ENCODE peak calls at places on chromosome 13, in four cellular contexts. One of them, this sample, is unnamed.

GRCh38 chr13:94950303-94950702 is 238.0 kb upstream of the SOX21 start:
- DNase-seq in activated CD8-positive, alpha-beta memory T cell treated with anti-CD3 and anti-CD28 coated beads for 1 hour: no peak
- DNase-seq in D721Med: no peak
- DNase-seq in left colon: no peak
- DNase-seq in this sample: peak; percentile 4

GRCh38 chr13:34416833-34417425 is 525.1 kb upstream of the NBEA start:
- DNase-seq in activated CD8-positive, alpha-beta memory T cell treated with anti-CD3 and anti-CD28 coated beads for 1 hour: no peak
- DNase-seq in D721Med: no peak
- DNase-seq in left colon: no peak
- DNase-seq in this sample: no peak

GRCh38 chr13:64529874-64530485 is 2700.2 kb downstream of the PCDH9 start:
- DNase-seq in activated CD8-positive, alpha-beta memory T cell treated with anti-CD3 and anti-CD28 coated beads for 1 hour: no peak
- DNase-seq in D721Med: no peak
- DNase-seq in left colon: no peak
- DNase-seq in this sample: no peak

GRCh38 chr13:19818223-19818842 is 35.6 kb upstream of the PSPC1 start:
- DNase-seq in activated CD8-positive, alpha-beta memory T cell treated with anti-CD3 and anti-CD28 coated beads for 1 hour: peak; percentile 1
- DNase-seq in D721Med: no peak
- DNase-seq in left colon: no peak
- DNase-seq in this sample: peak; percentile 48

GRCh38 chr13:107459430-107459829 is 755.9 kb downstream of the LIG4 start:
- DNase-seq in activated CD8-positive, alpha-beta memory T cell treated with anti-CD3 and anti-CD28 coated beads for 1 hour: no peak
- DNase-seq in D721Med: no peak
- DNase-seq in left colon: no peak
- DNase-seq in this sample: no peak

GRCh38 chr13:110298566-110299321 is 8.2 kb downstream of the COL4A1 start:
- DNase-seq in activated CD8-positive, alpha-beta memory T cell treated with anti-CD3 and anti-CD28 coated beads for 1 hour: no peak
- DNase-seq in D721Med: no peak
- DNase-seq in left colon: no peak
- DNase-seq in this sample: no peak

GRCh38 chr13:112760440-112760839 is 70.6 kb downstream of the ATP11A start:
- DNase-seq in activated CD8-positive, alpha-beta memory T cell treated with anti-CD3 and anti-CD28 coated beads for 1 hour: no peak
- DNase-seq in D721Med: no peak
- DNase-seq in left colon: no peak
- DNase-seq in this sample: peak; percentile 64

GRCh38 chr13:24272452-24273161 is 36.8 kb upstream of the C1QTNF9 start:
- DNase-seq in activated CD8-positive, alpha-beta memory T cell treated with anti-CD3 and anti-CD28 coated beads for 1 hour: no peak
- DNase-seq in D721Med: no peak
- DNase-seq in left colon: no peak
- DNase-seq in this sample: no peak

GRCh38 chr13:80462567-80462966 is 121.6 kb upstream of the SPRY2 start:
- DNase-seq in activated CD8-positive, alpha-beta memory T cell treated with anti-CD3 and anti-CD28 coated beads for 1 hour: no peak
- DNase-seq in D721Med: no peak
- DNase-seq in left colon: no peak
- DNase-seq in this sample: no peak

GRCh38 chr13:31001647-31002046 is 69.2 kb downstream of the TEX26 start:
- DNase-seq in activated CD8-positive, alpha-beta memory T cell treated with anti-CD3 and anti-CD28 coated beads for 1 hour: no peak
- DNase-seq in D721Med: no peak
- DNase-seq in left colon: no peak
- DNase-seq in this sample: no peak

GRCh38 chr13:112842343-112842856 is 126.6 kb upstream of the MCF2L start:
- DNase-seq in activated CD8-positive, alpha-beta memory T cell treated with anti-CD3 and anti-CD28 coated beads for 1 hour: no peak
- DNase-seq in D721Med: no peak
- DNase-seq in left colon: no peak
- DNase-seq in this sample: no peak

GRCh38 chr13:46672338-46673090 is 119.5 kb downstream of the LRCH1 start:
- DNase-seq in activated CD8-positive, alpha-beta memory T cell treated with anti-CD3 and anti-CD28 coated beads for 1 hour: no peak
- DNase-seq in D721Med: no peak
- DNase-seq in left colon: no peak
- DNase-seq in this sample: no peak

GRCh38 chr13:26629260-26629659 is 71.8 kb downstream of the WASF3 start:
- DNase-seq in activated CD8-positive, alpha-beta memory T cell treated with anti-CD3 and anti-CD28 coated beads for 1 hour: no peak
- DNase-seq in D721Med: no peak
- DNase-seq in left colon: no peak
- DNase-seq in this sample: peak; percentile 52

GRCh38 chr13:111385182-111385857 is 64.9 kb downstream of the TEX29 start:
- DNase-seq in activated CD8-positive, alpha-beta memory T cell treated with anti-CD3 and anti-CD28 coated beads for 1 hour: no peak
- DNase-seq in D721Med: no peak
- DNase-seq in left colon: no peak
- DNase-seq in this sample: no peak

GRCh38 chr13:77338961-77339401 is 12.1 kb upstream of the MYCBP2 start:
- DNase-seq in activated CD8-positive, alpha-beta memory T cell treated with anti-CD3 and anti-CD28 coated beads for 1 hour: no peak
- DNase-seq in D721Med: no peak
- DNase-seq in left colon: no peak
- DNase-seq in this sample: no peak

GRCh38 chr13:50707533-50708096 is 135.9 kb downstream of the DLEU7 start:
- DNase-seq in activated CD8-positive, alpha-beta memory T cell treated with anti-CD3 and anti-CD28 coated beads for 1 hour: no peak
- DNase-seq in D721Med: no peak
- DNase-seq in left colon: no peak
- DNase-seq in this sample: no peak

GRCh38 chr13:91078093-91078679 is 269.3 kb upstream of the MIR17HG start:
- DNase-seq in activated CD8-positive, alpha-beta memory T cell treated with anti-CD3 and anti-CD28 coated beads for 1 hour: no peak
- DNase-seq in D721Med: no peak
- DNase-seq in left colon: no peak
- DNase-seq in this sample: peak; percentile 5

GRCh38 chr13:93875527-93875926 is 604.0 kb downstream of the DCT start:
- DNase-seq in activated CD8-positive, alpha-beta memory T cell treated with anti-CD3 and anti-CD28 coated beads for 1 hour: no peak
- DNase-seq in D721Med: no peak
- DNase-seq in left colon: no peak
- DNase-seq in this sample: no peak

GRCh38 chr13:100521912-100522490 is 66.6 kb downstream of the GGACT start:
- DNase-seq in activated CD8-positive, alpha-beta memory T cell treated with anti-CD3 and anti-CD28 coated beads for 1 hour: no peak
- DNase-seq in D721Med: no peak
- DNase-seq in left colon: no peak
- DNase-seq in this sample: no peak

GRCh38 chr13:27678306-27679040 is 56.8 kb downstream of the POLR1D start:
- DNase-seq in activated CD8-positive, alpha-beta memory T cell treated with anti-CD3 and anti-CD28 coated beads for 1 hour: no peak
- DNase-seq in D721Med: no peak
- DNase-seq in left colon: peak; percentile 30
- DNase-seq in this sample: no peak

GRCh38 chr13:67156718-67157049 is 73.5 kb downstream of the PCDH9 start:
- DNase-seq in activated CD8-positive, alpha-beta memory T cell treated with anti-CD3 and anti-CD28 coated beads for 1 hour: no peak
- DNase-seq in D721Med: no peak
- DNase-seq in left colon: no peak
- DNase-seq in this sample: no peak

GRCh38 chr13:50531917-50532899 is 311.3 kb downstream of the DLEU7 start:
- DNase-seq in activated CD8-positive, alpha-beta memory T cell treated with anti-CD3 and anti-CD28 coated beads for 1 hour: no peak
- DNase-seq in D721Med: no peak
- DNase-seq in left colon: no peak
- DNase-seq in this sample: no peak

GRCh38 chr13:28121224-28121623 is 17.1 kb upstream of the PAN3 start:
- DNase-seq in activated CD8-positive, alpha-beta memory T cell treated with anti-CD3 and anti-CD28 coated beads for 1 hour: no peak
- DNase-seq in D721Med: no peak
- DNase-seq in left colon: no peak
- DNase-seq in this sample: no peak

GRCh38 chr13:73492811-73493210 is 434.0 kb downstream of the KLF5 start:
- DNase-seq in activated CD8-positive, alpha-beta memory T cell treated with anti-CD3 and anti-CD28 coated beads for 1 hour: no peak
- DNase-seq in D721Med: no peak
- DNase-seq in left colon: no peak
- DNase-seq in this sample: no peak

GRCh38 chr13:111325146-111325890 is 4.9 kb downstream of the TEX29 start:
- DNase-seq in activated CD8-positive, alpha-beta memory T cell treated with anti-CD3 and anti-CD28 coated beads for 1 hour: no peak
- DNase-seq in D721Med: no peak
- DNase-seq in left colon: no peak
- DNase-seq in this sample: no peak

GRCh38 chr13:49711218-49711863 is 20.1 kb upstream of the EBPL start:
- DNase-seq in activated CD8-positive, alpha-beta memory T cell treated with anti-CD3 and anti-CD28 coated beads for 1 hour: no peak
- DNase-seq in D721Med: no peak
- DNase-seq in left colon: no peak
- DNase-seq in this sample: no peak

GRCh38 chr13:110546933-110547332 is 14.6 kb downstream of the RAB20 start:
- DNase-seq in activated CD8-positive, alpha-beta memory T cell treated with anti-CD3 and anti-CD28 coated beads for 1 hour: no peak
- DNase-seq in D721Med: no peak
- DNase-seq in left colon: peak; percentile 94
- DNase-seq in this sample: peak; percentile 93

GRCh38 chr13:76874466-76874865 is 11.7 kb downstream of the KCTD12 start:
- DNase-seq in activated CD8-positive, alpha-beta memory T cell treated with anti-CD3 and anti-CD28 coated beads for 1 hour: no peak
- DNase-seq in D721Med: no peak
- DNase-seq in left colon: no peak
- DNase-seq in this sample: no peak

GRCh38 chr13:95115525-95115924 is 185.7 kb downstream of the ABCC4 start:
- DNase-seq in activated CD8-positive, alpha-beta memory T cell treated with anti-CD3 and anti-CD28 coated beads for 1 hour: no peak
- DNase-seq in D721Med: no peak
- DNase-seq in left colon: no peak
- DNase-seq in this sample: peak; percentile 25

GRCh38 chr13:32035701-32036100 is 4.1 kb downstream of the FRY start:
- DNase-seq in activated CD8-positive, alpha-beta memory T cell treated with anti-CD3 and anti-CD28 coated beads for 1 hour: no peak
- DNase-seq in D721Med: no peak
- DNase-seq in left colon: no peak
- DNase-seq in this sample: no peak

GRCh38 chr13:29452773-29453574 is 142.5 kb downstream of the SLC7A1 start:
- DNase-seq in activated CD8-positive, alpha-beta memory T cell treated with anti-CD3 and anti-CD28 coated beads for 1 hour: no peak
- DNase-seq in D721Med: no peak
- DNase-seq in left colon: no peak
- DNase-seq in this sample: no peak